ENCODE peak calls at places on chromosomes 4 and X, in six cellular contexts. T is lung microvascular endothelial cell; D is germinal center; P is NAMALWA; A is iris pigment epithelial cell; N is activated CD4-positive, alpha-beta T cell treated with anti-CD3 and anti-CD28 coated beads, Interleukin-2, amount 50 U/mL, for 4 hours. S is an unnamed sample.

GRCh38 chrX:64206556-64207162 is 1.2 kb upstream of the AMER1 start:
- DNase-seq in T (no peak), D (no peak), P (no peak), A (no peak), N (no peak), S (no peak)

GRCh38 chrX:145178268-145178667 is 69.0 kb upstream of the SPANXN1 start:
- DNase-seq in T (no peak), D (no peak), P (peak; percentile 1), A (no peak), N (no peak), S (no peak)

GRCh38 chrX:9327747-9328145 is 137.1 kb upstream of the TBL1X start:
- DNase-seq in T (no peak), D (no peak), P (no peak), A (peak; percentile 83), N (no peak), S (no peak)

GRCh38 chr4:110490109-110490508 is 14.2 kb downstream of the ENPEP start:
- DNase-seq in T (no peak), D (no peak), P (no peak), A (no peak), N (no peak), S (no peak)

GRCh38 chr4:136749988-136750387 is 782.3 kb downstream of the PCDH18 start:
- DNase-seq in T (no peak), D (no peak), P (no peak), A (no peak), N (no peak), S (no peak)

GRCh38 chr4:159216834-159217233 is 114.0 kb downstream of the RAPGEF2 start:
- DNase-seq in T (no peak), D (no peak), P (no peak), A (no peak), N (no peak), S (no peak)

GRCh38 chr4:82017680-82018079 is 356.1 kb downstream of the HNRNPD start:
- DNase-seq in T (peak; percentile 41), D (no peak), P (peak; percentile 49), A (peak; percentile 14), N (no peak), S (no peak)

GRCh38 chr4:146382194-146382593 is 139.5 kb downstream of the SLC10A7 start:
- DNase-seq in T (no peak), D (no peak), P (no peak), A (no peak), N (no peak), S (no peak)

GRCh38 chr4:7904942-7905341 is 34.7 kb downstream of the AFAP1 start:
- DNase-seq in T (no peak), D (no peak), P (no peak), A (peak; percentile 96), N (no peak), S (no peak)

GRCh38 chr4:166128452-166128851 is 255.4 kb downstream of the TLL1 start:
- DNase-seq in T (peak; percentile 90), D (no peak), P (no peak), A (peak; percentile 26), N (no peak), S (no peak)

GRCh38 chr4:42673084-42673429 is 16.2 kb upstream of the ATP8A1 start:
- DNase-seq in T (no peak), D (no peak), P (no peak), A (peak; percentile 7), N (no peak), S (no peak)

GRCh38 chr4:26281876-26282275 is 38.9 kb upstream of the RBPJ start:
- DNase-seq in T (no peak), D (no peak), P (no peak), A (peak; percentile 53), N (no peak), S (no peak)

GRCh38 chrX:34578237-34578636 is 78.8 kb downstream of the TMEM47 start:
- DNase-seq in T (peak; percentile 77), D (no peak), P (peak; percentile 27), A (peak; percentile 42), N (no peak), S (no peak)